ENCODE peak calls at places on chromosomes 7 and 10, in four cellular contexts. One of them, this sample, is unnamed.

GRCh38 chr7:18786796-18787195 is 291.2 kb downstream of the HDAC9 start:
- DNase-seq in GM12878: no peak
- DNase-seq in GM12891: no peak
- DNase-seq in K562: no peak
- DNase-seq in this sample: no peak

GRCh38 chr10:69639291-69640195 is 9.5 kb downstream of the FAM241B start:
- DNase-seq in GM12878: peak
- DNase-seq in GM12891: peak
- DNase-seq in K562: peak
- DNase-seq in this sample: peak

GRCh38 chr7:4282434-4283223 is 399.5 kb upstream of the FOXK1 start:
- DNase-seq in GM12878: no peak
- DNase-seq in GM12891: no peak
- DNase-seq in K562: no peak
- DNase-seq in this sample: no peak

GRCh38 chr7:69219381-69219780 is 378.9 kb upstream of the AUTS2 start:
- DNase-seq in GM12878: no peak
- DNase-seq in GM12891: no peak
- DNase-seq in K562: no peak
- DNase-seq in this sample: no peak

GRCh38 chr7:1323178-1324027 is 90.7 kb downstream of the UNCX start:
- DNase-seq in GM12878: no peak
- DNase-seq in GM12891: no peak
- DNase-seq in K562: no peak
- DNase-seq in this sample: no peak

GRCh38 chr7:134685250-134685649 is 38.6 kb downstream of the BPGM start:
- DNase-seq in GM12878: no peak
- DNase-seq in GM12891: no peak
- DNase-seq in K562: no peak
- DNase-seq in this sample: no peak

GRCh38 chr10:71077143-71077581 is 135.2 kb upstream of the UNC5B start:
- DNase-seq in GM12878: no peak
- DNase-seq in GM12891: no peak
- DNase-seq in K562: no peak
- DNase-seq in this sample: no peak

GRCh38 chr10:123901621-123902020 is 10.0 kb upstream of the CPXM2 start:
- DNase-seq in GM12878: no peak
- DNase-seq in GM12891: no peak
- DNase-seq in K562: peak
- DNase-seq in this sample: no peak

GRCh38 chr7:155811560-155811894 is 736 bp downstream of the SHH start:
- DNase-seq in GM12878: no peak
- DNase-seq in GM12891: no peak
- DNase-seq in K562: no peak
- DNase-seq in this sample: no peak

GRCh38 chr10:61994404-61995031 is 93.0 kb downstream of the ARID5B start:
- DNase-seq in GM12878: no peak
- DNase-seq in GM12891: no peak
- DNase-seq in K562: no peak
- DNase-seq in this sample: no peak

GRCh38 chr7:44977304-44977858 is 1.4 kb downstream of the MYO1G start:
- DNase-seq in GM12878: no peak
- DNase-seq in GM12891: no peak
- DNase-seq in K562: no peak
- DNase-seq in this sample: peak

GRCh38 chr10:75207079-75207867 is 3.3 kb upstream of the VDAC2 start:
- DNase-seq in GM12878: no peak
- DNase-seq in GM12891: no peak
- DNase-seq in K562: no peak
- DNase-seq in this sample: no peak

GRCh38 chr10:112687647-112688046 is 240.6 kb downstream of the VTI1A start:
- DNase-seq in GM12878: no peak
- DNase-seq in GM12891: no peak
- DNase-seq in K562: no peak
- DNase-seq in this sample: no peak

GRCh38 chr7:87926581-87927461 is 7.2 kb upstream of the ADAM22 start:
- DNase-seq in GM12878: peak
- DNase-seq in GM12891: no peak
- DNase-seq in K562: no peak
- DNase-seq in this sample: no peak

GRCh38 chr10:112613620-112614019 is 166.6 kb downstream of the VTI1A start:
- DNase-seq in GM12878: no peak
- DNase-seq in GM12891: no peak
- DNase-seq in K562: no peak
- DNase-seq in this sample: no peak

GRCh38 chr10:77904110-77904860 is 22.3 kb downstream of the DLG5 start:
- DNase-seq in GM12878: no peak
- DNase-seq in GM12891: no peak
- DNase-seq in K562: no peak
- DNase-seq in this sample: no peak

GRCh38 chr7:107453388-107453787 is 16.5 kb upstream of the GPR22 start:
- DNase-seq in GM12878: no peak
- DNase-seq in GM12891: no peak
- DNase-seq in K562: no peak
- DNase-seq in this sample: no peak

GRCh38 chr7:55193245-55193644 is 171.9 kb upstream of the LANCL2 start:
- DNase-seq in GM12878: no peak
- DNase-seq in GM12891: no peak
- DNase-seq in K562: no peak
- DNase-seq in this sample: no peak

GRCh38 chr10:23512355-23513058 is 73.6 kb downstream of the OTUD1 start:
- DNase-seq in GM12878: no peak
- DNase-seq in GM12891: no peak
- DNase-seq in K562: peak
- DNase-seq in this sample: peak

GRCh38 chr10:19832624-19833507 is 16.6 kb downstream of the PLXDC2 start:
- DNase-seq in GM12878: no peak
- DNase-seq in GM12891: no peak
- DNase-seq in K562: no peak
- DNase-seq in this sample: no peak

GRCh38 chr10:3330687-3331086 is 158.1 kb upstream of the PITRM1 start:
- DNase-seq in GM12878: no peak
- DNase-seq in GM12891: no peak
- DNase-seq in K562: no peak
- DNase-seq in this sample: no peak

GRCh38 chr7:85851571-85852193 is 664.8 kb upstream of the SEMA3D start:
- DNase-seq in GM12878: no peak
- DNase-seq in GM12891: no peak
- DNase-seq in K562: no peak
- DNase-seq in this sample: no peak

GRCh38 chr7:127835679-127836078 is 183.7 kb downstream of the SND1 start:
- DNase-seq in GM12878: no peak
- DNase-seq in GM12891: no peak
- DNase-seq in K562: no peak
- DNase-seq in this sample: no peak

GRCh38 chr7:127832592-127832991 is 180.6 kb downstream of the SND1 start:
- DNase-seq in GM12878: no peak
- DNase-seq in GM12891: no peak
- DNase-seq in K562: no peak
- DNase-seq in this sample: no peak

GRCh38 chr7:127831312-127832212 is 179.6 kb downstream of the SND1 start:
- DNase-seq in GM12878: no peak
- DNase-seq in GM12891: no peak
- DNase-seq in K562: no peak
- DNase-seq in this sample: no peak

GRCh38 chr7:127828843-127829502 is 177.0 kb downstream of the SND1 start:
- DNase-seq in GM12878: no peak
- DNase-seq in GM12891: no peak
- DNase-seq in K562: no peak
- DNase-seq in this sample: no peak

DNA sequence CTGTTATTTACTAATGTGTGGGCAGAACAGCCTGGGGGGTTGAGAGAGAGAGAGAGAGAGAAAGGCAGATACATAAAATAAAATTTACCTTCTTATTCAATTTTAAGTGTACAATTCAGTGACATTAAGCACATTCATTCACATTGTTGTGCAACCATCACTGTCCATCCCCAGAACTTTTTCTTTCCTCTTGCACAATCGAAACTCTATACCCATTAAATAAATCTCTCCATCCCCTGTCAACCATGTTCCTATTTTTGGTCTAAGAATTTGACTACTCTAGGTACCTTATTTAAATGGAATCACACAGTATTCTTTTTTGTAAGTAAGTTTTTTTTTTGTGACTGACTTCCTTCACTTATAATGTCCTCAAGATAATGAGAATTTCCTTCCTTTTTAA is 181.6 kb downstream of the SND1 start:
- DNase-seq in GM12878: no peak
- DNase-seq in GM12891: no peak
- DNase-seq in K562: no peak
- DNase-seq in this sample: no peak
- TF ChIP-seq SPI1 in GM12878: no peak
- TF ChIP-seq SPI1 in GM12891: no peak
- TF ChIP-seq SPI1 in K562: no peak
- TF ChIP-seq SPI1 in this sample: no peak

DNA sequence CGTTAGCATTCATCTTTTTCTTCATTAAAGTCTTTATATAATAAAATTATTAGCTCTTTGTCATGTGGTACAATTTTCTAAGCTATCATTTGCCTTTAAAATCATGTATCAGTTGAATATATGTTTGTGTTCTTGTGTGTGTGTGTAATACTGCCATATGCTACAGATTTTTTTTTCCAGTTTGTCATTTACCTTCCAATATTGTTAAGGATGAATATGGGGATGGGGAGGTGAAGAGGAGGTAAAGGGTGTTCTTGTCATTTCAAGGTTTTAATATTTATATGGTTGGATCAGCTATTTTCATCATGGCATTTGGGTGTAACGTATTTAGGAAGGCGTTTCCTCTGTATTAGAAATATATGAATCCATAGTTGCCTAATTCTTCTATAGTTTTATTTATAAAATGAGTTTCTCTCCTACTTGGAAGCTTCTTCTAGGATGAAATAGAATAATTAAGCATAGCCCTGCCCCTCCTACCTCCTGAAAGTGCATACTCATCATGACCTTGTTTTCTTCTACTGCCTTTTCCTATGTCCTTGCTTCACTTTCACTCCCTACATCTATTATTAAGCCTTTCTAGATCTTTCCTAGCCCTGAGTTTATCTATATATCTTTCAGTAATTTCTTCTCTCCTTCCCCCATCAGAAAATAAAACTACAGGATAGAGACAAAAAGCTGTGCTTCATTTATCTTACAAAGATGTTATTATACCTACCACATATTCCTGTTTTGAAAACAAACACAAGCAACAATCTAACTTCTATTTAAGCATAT is 25.1 kb downstream of the RAB18 start:
- DNase-seq in GM12878: no peak
- DNase-seq in GM12891: no peak
- DNase-seq in K562: peak
- DNase-seq in this sample: no peak
- TF ChIP-seq SPI1 in GM12878: no peak
- TF ChIP-seq SPI1 in GM12891: no peak
- TF ChIP-seq SPI1 in K562: no peak
- TF ChIP-seq SPI1 in this sample: no peak

DNA sequence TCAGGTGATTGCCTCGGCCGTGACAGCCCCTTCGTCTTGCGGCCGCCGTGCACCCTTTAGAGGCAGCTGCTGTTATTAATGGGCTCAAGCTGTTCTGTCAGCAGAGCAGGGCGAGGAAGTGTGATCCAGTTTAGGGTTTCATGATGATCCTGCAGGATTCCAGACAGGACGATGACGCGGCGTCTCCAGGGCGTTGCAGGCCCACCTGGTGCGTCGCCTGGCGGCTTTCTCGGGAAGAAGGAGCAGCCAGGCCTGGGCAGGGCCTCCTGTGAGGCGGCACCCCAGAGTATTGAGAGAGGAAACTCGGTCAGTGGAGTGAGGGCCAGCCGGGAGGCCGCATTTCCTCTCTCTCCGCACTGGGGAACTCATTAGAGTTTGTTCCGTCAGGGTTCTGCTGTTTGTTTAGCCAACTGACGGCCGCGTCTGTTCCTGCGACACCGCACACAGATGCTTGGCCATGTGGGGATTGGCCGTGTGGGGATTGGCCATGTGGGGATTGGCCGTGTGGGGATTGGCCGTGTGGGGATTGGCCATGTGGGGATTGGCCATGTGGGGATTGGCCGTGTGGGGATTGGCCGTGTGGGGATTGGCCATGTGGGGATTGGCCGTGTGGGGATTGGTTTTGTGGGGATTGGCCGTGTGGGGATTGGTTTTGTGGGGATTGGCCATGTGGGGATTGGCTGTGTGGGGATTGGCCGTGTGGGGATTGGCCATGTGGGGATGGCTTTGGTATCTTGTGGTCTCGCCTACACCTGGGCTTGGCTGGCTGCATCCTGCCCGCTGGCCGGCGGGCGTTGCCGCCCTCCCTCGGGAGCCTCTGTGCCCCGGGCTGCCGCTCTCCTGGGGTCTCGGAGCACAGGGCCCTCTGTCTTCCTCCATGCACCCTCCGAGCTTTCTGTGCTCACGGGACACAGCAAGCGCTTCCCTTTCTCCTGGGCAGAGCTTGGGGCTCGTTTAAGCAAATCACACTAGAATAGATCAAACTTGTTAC is 62.7 kb downstream of the NKX6-2 start:
- DNase-seq in GM12878: no peak
- DNase-seq in GM12891: no peak
- DNase-seq in K562: no peak
- DNase-seq in this sample: no peak
- TF ChIP-seq SPI1 in GM12878: no peak
- TF ChIP-seq SPI1 in GM12891: no peak
- TF ChIP-seq SPI1 in K562: no peak
- TF ChIP-seq SPI1 in this sample: no peak

DNA sequence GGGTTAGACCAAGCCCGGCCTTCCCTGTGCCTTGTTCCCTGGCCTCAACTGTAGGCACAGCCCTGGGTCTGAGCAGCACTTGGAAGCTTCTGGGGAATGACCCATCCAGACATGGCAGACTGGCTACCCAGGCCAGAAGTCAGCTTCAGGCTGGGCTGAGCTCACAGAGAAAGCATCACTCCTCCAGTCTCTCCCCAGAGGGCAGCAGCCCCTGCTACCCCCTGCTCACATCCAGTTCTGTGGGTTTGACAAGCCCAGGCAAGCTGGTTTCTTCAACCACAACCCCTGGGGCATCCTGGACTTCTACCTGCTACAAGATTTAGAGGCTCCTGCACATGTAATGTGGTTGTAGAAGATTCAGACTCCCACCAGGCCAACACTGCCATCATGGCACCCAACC is 9.0 kb downstream of the C10orf71 start:
- DNase-seq in GM12878: no peak
- DNase-seq in GM12891: no peak
- DNase-seq in K562: no peak
- DNase-seq in this sample: no peak
- TF ChIP-seq SPI1 in GM12878: no peak
- TF ChIP-seq SPI1 in GM12891: no peak
- TF ChIP-seq SPI1 in K562: no peak
- TF ChIP-seq SPI1 in this sample: no peak

This sample was measured in HL-60.